ENCODE peak calls at places on chromosome X, in seven cellular contexts. Q is IMR-90, B is neuronal stem cell, D is trophoblast cell, W is mesenchymal stem cell, P is mesendoderm, R is H1. N is an unnamed sample.

GRCh38 chrX:9745417-9746115 is 20.1 kb downstream of the GPR143 start:
- DNase-seq in D (peak; percentile 70), W (peak; percentile 80), P (peak; percentile 21), Q (peak; percentile 3), B (no peak), R (no peak), N (no peak)

GRCh38 chrX:129716507-129716906 is 22.3 kb upstream of the XPNPEP2 start:
- DNase-seq in R (no peak), Q (no peak), B (no peak), W (no peak), P (no peak), D (no peak), N (no peak)

GRCh38 chrX:130994671-130995070 is 63.5 kb upstream of the ARHGAP36 start:
- DNase-seq in P (peak; percentile 6), Q (peak; percentile 2), R (no peak), B (peak; percentile 9), D (peak; percentile 1), W (peak; percentile 15), N (no peak)

GRCh38 chrX:149950681-149951080 is 12.4 kb upstream of the EOLA2 start:
- DNase-seq in R (no peak), B (no peak), D (peak; percentile 32), P (peak; percentile 28), W (peak; percentile 58), Q (peak; percentile 67), N (no peak)

GRCh38 chrX:110509778-110510510 is 151.3 kb downstream of the RTL9 start:
- DNase-seq in Q (no peak), P (peak; percentile 89), B (peak; percentile 24), R (no peak), D (no peak), W (peak; percentile 1), N (no peak)

GRCh38 chrX:110204986-110205385 is 112.9 kb downstream of the AMMECR1 start:
- DNase-seq in W (peak; percentile 61), B (no peak), R (no peak), Q (peak; percentile 80), D (no peak), P (no peak), N (no peak)

GRCh38 chrX:134236690-134237362 is at the start of gene CCDC160:
- DNase-seq in Q (no peak), W (peak; percentile 39), D (peak; percentile 57), R (peak; percentile 19), B (peak; percentile 65), P (peak; percentile 64), N (peak; percentile 78)

GRCh38 chrX:12701625-12702024 is 89.6 kb upstream of the PRPS2 start:
- DNase-seq in D (peak; percentile 51), P (peak; percentile 66), W (peak; percentile 35), Q (peak; percentile 68), R (peak; percentile 9), B (peak; percentile 23), N (peak; percentile 53)

GRCh38 chrX:37871626-37872302 is 24.4 kb upstream of the DYNLT3 start:
- DNase-seq in R (no peak), W (peak; percentile 87), D (peak; percentile 23), B (no peak), P (peak; percentile 39), Q (peak; percentile 93), N (no peak)

GRCh38 chrX:153828308-153828707 is 2.0 kb downstream of the PDZD4 start:
- DNase-seq in D (no peak), B (no peak), W (no peak), R (no peak), P (peak; percentile 40), Q (no peak), N (no peak)

GRCh38 chrX:2710041-2710471 is 19.0 kb downstream of the CD99 start:
- DNase-seq in P (peak; percentile 62), R (no peak), Q (peak; percentile 88), B (no peak), W (peak; percentile 98), D (peak; percentile 59), N (no peak)

GRCh38 chrX:106802063-106802387 is 448 bp upstream of the TBC1D8B start:
- DNase-seq in P (no peak), Q (no peak), D (no peak), W (no peak), B (peak; percentile 4), R (no peak), N (no peak)

GRCh38 chrX:153820601-153821000 is 9.7 kb downstream of the PDZD4 start:
- DNase-seq in P (no peak), D (no peak), R (no peak), W (no peak), B (no peak), Q (no peak), N (no peak)

GRCh38 chrX:47608130-47608810 is 11.4 kb downstream of the SYN1 start:
- DNase-seq in Q (no peak), B (no peak), D (no peak), R (no peak), W (no peak), P (peak; percentile 92), N (peak; percentile 70)

GRCh38 chrX:46582964-46583363 is 9.4 kb downstream of the CHST7 start:
- DNase-seq in Q (peak; percentile 92), W (peak; percentile 68), P (no peak), D (no peak), R (no peak), B (no peak), N (no peak)

GRCh38 chrX:145552643-145553042 is 265.0 kb upstream of the SLITRK2 start:
- DNase-seq in R (no peak), P (no peak), D (no peak), B (no peak), W (no peak), Q (no peak), N (no peak)

GRCh38 chrX:152898442-152898841 is 575 bp downstream of the ZNF185 start:
- DNase-seq in P (no peak), R (no peak), B (no peak), W (no peak), Q (no peak), D (no peak), N (no peak)

GRCh38 chrX:13078739-13079444 is 34.5 kb upstream of the FAM9C start:
- DNase-seq in R (no peak), Q (peak; percentile 81), D (no peak), P (no peak), W (peak; percentile 85), B (no peak), N (no peak)

GRCh38 chrX:145394344-145394743 is 147.0 kb downstream of the SPANXN1 start:
- DNase-seq in P (no peak), D (no peak), Q (no peak), B (no peak), W (no peak), R (no peak), N (no peak)

GRCh38 chrX:116824785-116825184 is 362.0 kb upstream of the CT83 start:
- DNase-seq in W (no peak), R (no peak), D (no peak), B (peak; percentile 3), Q (no peak), P (no peak), N (no peak)

GRCh38 chrX:96683997-96684338 is 674 bp upstream of the DIAPH2 start:
- DNase-seq in P (no peak), D (no peak), Q (no peak), R (no peak), W (peak; percentile 35), B (no peak), N (no peak)

GRCh38 chrX:34893741-34894140 is 48.9 kb upstream of the FAM47B start:
- DNase-seq in W (no peak), D (no peak), R (no peak), P (no peak), Q (peak; percentile 16), B (no peak), N (no peak)

GRCh38 chrX:135595543-135595942 is 75.1 kb downstream of the INTS6L start:
- DNase-seq in D (no peak), R (no peak), W (no peak), Q (no peak), P (no peak), B (no peak), N (no peak)

DNA sequence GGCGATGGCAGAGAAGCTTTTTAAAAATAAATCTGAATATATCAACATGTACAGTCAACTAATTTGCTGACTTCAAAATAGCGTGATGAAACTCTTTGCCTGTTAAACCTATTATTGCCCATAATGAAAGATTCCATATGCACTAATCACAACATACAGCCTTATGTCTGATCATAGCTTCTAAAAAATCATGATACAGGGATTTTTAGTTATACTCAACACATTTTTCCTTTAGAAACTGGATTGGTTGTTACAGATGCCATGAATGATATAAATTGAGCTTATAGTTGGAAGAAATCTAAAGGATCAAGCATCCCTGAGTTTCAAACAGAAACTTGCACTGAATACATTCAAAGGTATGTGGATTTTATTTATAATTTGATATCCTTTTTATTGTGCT is at the start of gene AMELX:
- DNase-seq in D (no peak), W (no peak), P (no peak), Q (no peak), B (no peak), R (no peak), N (no peak)
- H3K18ac ChIP-seq in D (no peak within 1 kb of the TSS), W (no peak within 1 kb of the TSS), P (no peak within 1 kb of the TSS), Q (no peak within 1 kb of the TSS), B (no peak within 1 kb of the TSS), R (no peak within 1 kb of the TSS), N (no peak within 1 kb of the TSS)

GRCh38 chrX:137748827-137749226 is 182.9 kb downstream of the ZIC3 start:
- DNase-seq in B (no peak), D (no peak), R (no peak), Q (no peak), W (no peak), P (peak; percentile 63), N (no peak)

GRCh38 chrX:137747231-137747630 is 181.3 kb downstream of the ZIC3 start:
- DNase-seq in Q (no peak), W (no peak), B (no peak), D (no peak), P (peak; percentile 89), R (peak; percentile 56), N (peak; percentile 62)

GRCh38 chrX:137746289-137746688 is 180.4 kb downstream of the ZIC3 start:
- DNase-seq in W (no peak), Q (no peak), D (no peak), P (peak; percentile 61), R (no peak), B (no peak), N (no peak)

GRCh38 chrX:137742846-137743245 is 176.9 kb downstream of the ZIC3 start:
- DNase-seq in W (no peak), B (no peak), Q (no peak), P (peak; percentile 88), D (no peak), R (no peak), N (no peak)

GRCh38 chrX:137743414-137743813 is 177.5 kb downstream of the ZIC3 start:
- DNase-seq in Q (no peak), R (no peak), B (no peak), P (peak; percentile 84), D (no peak), W (no peak), N (no peak)
- H3K18ac ChIP-seq in Q (no peak overlapping the region), R (peak overlapping the region; percentile 32), B (peak overlapping the region; percentile 64), P (peak overlapping the region; percentile 5), D (no peak overlapping the region), W (no peak overlapping the region), N (no peak overlapping the region)

DNA sequence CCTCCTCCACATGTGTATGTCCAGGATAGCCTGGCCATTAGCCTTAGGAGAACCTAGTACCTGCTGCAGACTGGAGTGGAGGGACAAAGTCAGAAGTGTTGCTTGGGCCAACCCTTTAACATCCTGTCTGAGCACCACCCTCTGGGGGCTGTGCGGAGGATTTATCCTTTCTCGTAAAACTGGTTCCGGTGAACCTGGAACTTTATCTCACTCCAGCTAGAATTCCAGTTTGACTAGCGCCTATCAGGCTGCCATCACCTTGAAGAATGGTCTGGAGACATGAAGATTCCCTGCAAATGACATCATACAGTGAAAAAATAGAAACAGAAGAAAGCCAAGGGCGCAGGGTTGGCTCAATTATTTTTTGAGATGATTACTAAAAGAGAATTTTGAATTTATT is 4.0 kb downstream of the TCEAL8 start:
- DNase-seq in P (peak; percentile 83), Q (no peak), W (no peak), B (no peak), D (peak; percentile 72), R (no peak), N (no peak)
- H3K18ac ChIP-seq in P (no peak overlapping the region), Q (no peak overlapping the region), W (no peak overlapping the region), B (no peak overlapping the region), D (no peak overlapping the region), R (no peak overlapping the region), N (no peak overlapping the region)

GRCh38 chrX:42188730-42189129 is 265.4 kb upstream of the CASK start:
- DNase-seq in Q (no peak), P (no peak), R (no peak), D (no peak), B (no peak), W (no peak), N (no peak)
- H3K18ac ChIP-seq in Q (no peak overlapping the region), P (no peak overlapping the region), R (no peak overlapping the region), D (no peak overlapping the region), B (no peak overlapping the region), W (no peak overlapping the region), N (no peak overlapping the region)